ENCODE peak calls at places on chromosomes 4 and X, in ten cellular contexts. R is Calu3; L is dermis microvascular lymphatic vessel endothelial cell; E is EH; V is activated B cell treated with CpG ODN at 0.5 μM for 24 hours; M is T-helper 1 cell; F is tibial artery; A is amniotic stem cell; K is stimulated activated CD8-positive, alpha-beta memory T cell treated with anti-CD3 and anti-CD28 coated beads, Interleukin-15, amount 100 ng/mL, for 24 hours; H is SW480. P is an unnamed sample.

GRCh38 chrX:10360121-10360520 is 203.3 kb downstream of the CLCN4 start:
- DNase-seq in R (no peak), L (no peak), E (peak; percentile 10), V (no peak), M (no peak), F (no peak), A (no peak), K (no peak), H (no peak), P (peak; percentile 6)

GRCh38 chr4:187302456-187302855 is 578.8 kb upstream of the FAT1 start:
- DNase-seq in R (no peak), L (no peak), E (peak; percentile 93), V (no peak), M (no peak), F (no peak), A (no peak), K (no peak), H (no peak), P (peak; percentile 10)

GRCh38 chrX:131521824-131522223 is 22.1 kb upstream of the OR13H1 start:
- DNase-seq in R (no peak), L (no peak), E (no peak), V (no peak), M (no peak), F (no peak), A (no peak), K (no peak), H (no peak), P (no peak)

GRCh38 chr4:87188063-87188462 is 32.4 kb downstream of the KLHL8 start:
- DNase-seq in R (no peak), L (no peak), E (peak; percentile 49), V (no peak), M (no peak), F (no peak), A (no peak), K (no peak), H (no peak), P (peak; percentile 34)

GRCh38 chr4:89489338-89489771 is 181.8 kb upstream of the GPRIN3 start:
- DNase-seq in R (peak; percentile 10), L (no peak), E (no peak), V (no peak), M (no peak), F (peak; percentile 33), A (no peak), K (no peak), H (no peak), P (no peak)

GRCh38 chr4:6474053-6474568 is 1.7 kb upstream of the PPP2R2C start:
- DNase-seq in R (peak; percentile 34), L (no peak), E (no peak), V (no peak), M (no peak), F (no peak), A (no peak), K (no peak), H (no peak), P (no peak)

GRCh38 chrX:21735753-21736127 is 22.2 kb downstream of the SMPX start:
- DNase-seq in R (no peak), L (no peak), E (no peak), V (no peak), M (no peak), F (no peak), A (no peak), K (no peak), H (no peak), P (peak; percentile 34)

GRCh38 chr4:27242217-27242616 is 381.6 kb downstream of the STIM2 start:
- DNase-seq in R (no peak), L (no peak), E (no peak), V (no peak), M (no peak), F (no peak), A (no peak), K (no peak), H (no peak), P (no peak)

GRCh38 chrX:118974908-118975671 is 672 bp downstream of the LONRF3 start:
- DNase-seq in R (peak; percentile 48), L (peak; percentile 29), E (peak; percentile 4), V (peak; percentile 33), M (peak; percentile 40), F (peak; percentile 35), A (no peak), K (peak; percentile 11), H (peak; percentile 69), P (no peak)

GRCh38 chr4:53169695-53170617 is 195.9 kb downstream of the SCFD2 start:
- DNase-seq in R (no peak), L (no peak), E (no peak), V (no peak), M (no peak), F (no peak), A (no peak), K (no peak), H (no peak), P (no peak)

GRCh38 chr4:40307627-40308497 is 27.3 kb upstream of the CHRNA9 start:
- DNase-seq in R (no peak), L (no peak), E (no peak), V (peak; percentile 53), M (peak; percentile 60), F (no peak), A (no peak), K (no peak), H (no peak), P (no peak)

GRCh38 chr4:111776546-111776945 is 368.7 kb upstream of the FAM241A start:
- DNase-seq in R (no peak), L (no peak), E (peak; percentile 15), V (no peak), M (no peak), F (no peak), A (no peak), K (no peak), H (no peak), P (peak; percentile 35)

GRCh38 chr4:7242766-7243165 is 50.4 kb downstream of the SORCS2 start:
- DNase-seq in R (no peak), L (no peak), E (no peak), V (no peak), M (no peak), F (no peak), A (no peak), K (no peak), H (no peak), P (no peak)

GRCh38 chr4:187286536-187286935 is 562.9 kb upstream of the FAT1 start:
- DNase-seq in R (no peak), L (no peak), E (peak; percentile 89), V (no peak), M (no peak), F (no peak), A (peak; percentile 27), K (no peak), H (no peak), P (no peak)

GRCh38 chrX:16785247-16786138 is 773 bp upstream of the TXLNG start:
- DNase-seq in R (peak; percentile 22), L (no peak), E (no peak), V (peak; percentile 14), M (no peak), F (peak; percentile 21), A (no peak), K (no peak), H (peak; percentile 33), P (no peak)

GRCh38 chr4:168843635-168844034 is 166.4 kb downstream of the CBR4 start:
- DNase-seq in R (no peak), L (no peak), E (no peak), V (no peak), M (no peak), F (no peak), A (no peak), K (no peak), H (no peak), P (no peak)